ENCODE peak calls at places on chromosomes 5 and 9, in ten cellular contexts. Y is mucosa of gallbladder, X is germinal center, L is Calu3, W is SJSA1, Z is colonic mucosa, O is adipocyte, F is transverse colon, J is neural progenitor cell, B is NCI-H1092 treated with DMSO at 0.1 percent for 48 hours. V is an unnamed sample.

GRCh38 chr5:133196441-133197085 is 144.8 kb downstream of the HSPA4 start:
- DNase-seq in J (no peak), L (no peak), B (no peak), X (no peak), F (no peak), Y (no peak), W (no peak), Z (no peak), O (no peak), V (no peak)

GRCh38 chr5:170917113-170917512 is 55.3 kb downstream of the RANBP17 start:
- DNase-seq in F (no peak), O (peak), B (no peak), Z (no peak), Y (no peak), L (no peak), J (no peak), X (no peak), W (no peak), V (no peak)

GRCh38 chr5:10366310-10367297 is 13.1 kb downstream of the MARCHF6 start:
- DNase-seq in F (peak), W (peak), B (no peak), Z (no peak), O (peak), L (peak), X (no peak), Y (peak), J (no peak), V (peak)

GRCh38 chr5:142900926-142901325 is 130.7 kb downstream of the ARHGAP26 start:
- DNase-seq in Y (no peak), Z (no peak), O (peak), F (no peak), L (no peak), J (no peak), W (peak), B (no peak), X (no peak), V (no peak)

GRCh38 chr5:149724130-149724850 is 5.8 kb upstream of the PPARGC1B start:
- DNase-seq in W (no peak), J (no peak), X (no peak), O (no peak), F (no peak), L (no peak), Y (no peak), Z (no peak), B (no peak), V (no peak)

GRCh38 chr5:137141779-137142178 is 357.3 kb downstream of the SPOCK1 start:
- DNase-seq in B (no peak), J (no peak), O (peak), W (no peak), F (no peak), L (no peak), Z (no peak), Y (no peak), X (no peak), V (no peak)

GRCh38 chr5:172148381-172148780 is 39.6 kb downstream of the STK10 start:
- DNase-seq in W (no peak), Y (no peak), B (no peak), F (no peak), L (no peak), J (no peak), X (no peak), Z (no peak), O (no peak), V (no peak)

GRCh38 chr9:94779101-94779500 is 52.6 kb downstream of the AOPEP start:
- DNase-seq in F (no peak), Z (no peak), Y (no peak), L (no peak), J (no peak), X (no peak), W (no peak), O (no peak), B (no peak), V (no peak)

GRCh38 chr5:169706758-169707450 is 69.8 kb downstream of the DOCK2 start:
- DNase-seq in B (no peak), F (no peak), X (no peak), Z (no peak), O (peak), Y (no peak), W (peak), J (no peak), L (no peak), V (no peak)

GRCh38 chr5:62475072-62475471 is 62.5 kb downstream of the IPO11 start:
- DNase-seq in L (no peak), F (no peak), O (peak), X (no peak), Y (no peak), B (no peak), J (no peak), Z (no peak), W (peak), V (no peak)

GRCh38 chr5:65867509-65868195 is 58.7 kb upstream of the ERBIN start:
- DNase-seq in W (peak), Y (no peak), F (no peak), O (no peak), B (no peak), X (no peak), Z (no peak), L (no peak), J (peak), V (no peak)

GRCh38 chr5:116738270-116738947 is 163.8 kb upstream of the SEMA6A start:
- DNase-seq in X (no peak), F (no peak), Y (no peak), J (peak), Z (peak), W (no peak), L (no peak), O (no peak), B (peak), V (no peak)

GRCh38 chr9:126497673-126498255 is 116.0 kb upstream of the LMX1B start:
- DNase-seq in L (no peak), W (no peak), Y (no peak), X (no peak), J (no peak), B (no peak), O (no peak), Z (no peak), F (no peak), V (no peak)

GRCh38 chr9:136255896-136256890 is 10.6 kb upstream of the QSOX2 start:
- DNase-seq in J (peak), F (no peak), Y (no peak), W (no peak), Z (no peak), B (no peak), X (no peak), L (peak), O (no peak), V (no peak)

GRCh38 chr9:95103385-95104087 is 214.0 kb downstream of the FANCC start:
- DNase-seq in X (no peak), Y (no peak), F (no peak), J (no peak), B (no peak), Z (no peak), O (no peak), L (no peak), W (no peak), V (no peak)

GRCh38 chr5:159902444-159903121 is 13.7 kb upstream of the ADRA1B start:
- DNase-seq in Z (no peak), B (no peak), W (peak), L (peak), F (no peak), Y (no peak), X (no peak), J (no peak), O (no peak), V (no peak)

GRCh38 chr9:33510264-33511183 is 13.5 kb upstream of the ANKRD18B start:
- DNase-seq in O (peak), Z (peak), X (peak), Y (peak), B (peak), W (peak), L (peak), J (peak), F (peak), V (peak)

GRCh38 chr9:121271368-121272351 is 3.7 kb downstream of the GSN start:
- DNase-seq in Y (peak), W (peak), Z (no peak), J (no peak), O (peak), F (no peak), X (no peak), B (no peak), L (no peak), V (no peak)

GRCh38 chr5:160380041-160380440 is 9.6 kb upstream of the C1QTNF2 start:
- DNase-seq in X (no peak), J (no peak), F (no peak), Y (no peak), W (no peak), B (no peak), O (no peak), L (no peak), Z (no peak), V (no peak)

GRCh38 chr5:150163547-150164059 is 3.0 kb upstream of the CDX1 start:
- DNase-seq in L (no peak), B (peak), O (no peak), Y (peak), W (no peak), X (no peak), J (no peak), F (peak), Z (peak), V (no peak)

GRCh38 chr5:87410941-87411340 is 1.8 kb downstream of the CCNH start:
- DNase-seq in X (no peak), O (peak), B (no peak), F (no peak), J (no peak), Y (no peak), L (no peak), W (no peak), Z (no peak), V (no peak)

GRCh38 chr5:157648275-157648990 is 3.8 kb downstream of the SOX30 start:
- DNase-seq in O (peak), B (no peak), Z (no peak), J (no peak), Y (no peak), X (no peak), F (no peak), L (no peak), W (no peak), V (no peak)

GRCh38 chr9:6829027-6829426 is 71.3 kb downstream of the KDM4C start:
- DNase-seq in Z (no peak), F (no peak), J (peak), X (no peak), B (no peak), W (no peak), L (peak), O (no peak), Y (no peak), V (no peak)

GRCh38 chr9:82105729-82106128 is 117.2 kb downstream of the SPATA31D1 start:
- DNase-seq in B (no peak), L (no peak), X (no peak), F (no peak), J (no peak), W (no peak), Y (peak), O (no peak), Z (peak), V (peak)

GRCh38 chr5:65307088-65307487 is 174.6 kb downstream of the ADAMTS6 start:
- DNase-seq in Y (no peak), X (no peak), Z (no peak), W (no peak), J (no peak), B (no peak), F (no peak), L (no peak), O (no peak), V (no peak)

GRCh38 chr9:96457266-96457665 is 7.3 kb downstream of the HABP4 start:
- DNase-seq in J (no peak), O (no peak), B (no peak), F (no peak), X (no peak), Y (no peak), W (no peak), L (no peak), Z (no peak), V (no peak)

GRCh38 chr9:37944266-37944650 is 40.3 kb upstream of the SLC25A51 start:
- DNase-seq in J (no peak), O (peak), B (no peak), W (no peak), L (no peak), X (no peak), Y (no peak), Z (no peak), F (no peak), V (no peak)

GRCh38 chr9:92484563-92484962 is 2.3 kb upstream of the ASPN start:
- DNase-seq in L (no peak), Z (no peak), B (no peak), F (no peak), O (no peak), X (no peak), Y (no peak), W (no peak), J (no peak), V (no peak)

GRCh38 chr5:1526681-1527131 is 2.9 kb upstream of the LPCAT1 start:
- DNase-seq in O (no peak), L (no peak), Y (no peak), B (no peak), J (no peak), W (no peak), Z (peak), X (peak), F (peak), V (no peak)

GRCh38 chr5:135212361-135213033 is 178.5 kb upstream of the PITX1 start:
- DNase-seq in Y (peak), L (no peak), B (no peak), W (no peak), O (no peak), X (no peak), J (no peak), F (no peak), Z (peak), V (no peak)

GRCh38 chr9:126329476-126330275 is 3.0 kb downstream of the MVB12B start:
- DNase-seq in W (no peak), J (no peak), B (no peak), X (no peak), Z (no peak), O (peak), Y (no peak), L (no peak), F (peak), V (no peak)

GRCh38 chr9:34271618-34272017 is 57.5 kb downstream of the KIF24 start:
- DNase-seq in L (no peak), Y (no peak), Z (no peak), X (no peak), W (no peak), F (no peak), J (no peak), O (no peak), B (no peak), V (no peak)

GRCh38 chr5:130337179-130337888 is 433.1 kb downstream of the CHSY3 start:
- DNase-seq in B (no peak), J (no peak), X (no peak), F (no peak), Y (no peak), Z (no peak), W (peak), L (no peak), O (peak), V (no peak)

GRCh38 chr5:139116256-139116655 is 81.9 kb downstream of the SIL1 start:
- DNase-seq in J (no peak), F (no peak), Y (no peak), W (no peak), B (peak), Z (no peak), O (no peak), X (no peak), L (no peak), V (no peak)

GRCh38 chr9:38359689-38360385 is 32.7 kb upstream of the ALDH1B1 start:
- DNase-seq in O (peak), B (no peak), F (no peak), Y (no peak), W (no peak), Z (no peak), X (no peak), J (no peak), L (no peak), V (no peak)

GRCh38 chr5:178231736-178232123 is 872 bp downstream of the PHYKPL start:
- DNase-seq in Z (no peak), O (no peak), W (no peak), L (no peak), B (no peak), Y (no peak), F (no peak), X (no peak), J (peak), V (no peak)

GRCh38 chr9:127539259-127539981 is 72.7 kb upstream of the STXBP1 start:
- DNase-seq in O (peak), L (no peak), B (no peak), J (no peak), X (no peak), W (no peak), Z (no peak), F (no peak), Y (no peak), V (no peak)

GRCh38 chr5:141869514-141869913 is 8.7 kb downstream of the PCDH1 start:
- DNase-seq in W (no peak), B (no peak), F (peak), X (no peak), Y (peak), L (peak), O (no peak), J (no peak), Z (peak), V (peak)

GRCh38 chr5:9774472-9775079 is 144.4 kb upstream of the TAS2R1 start:
- DNase-seq in Z (no peak), X (no peak), O (peak), L (peak), F (no peak), J (peak), W (no peak), Y (no peak), B (no peak), V (no peak)